ENCODE peak calls at places on chromosomes 1 and 21, in five cellular contexts. C is sigmoid colon, O is ascending aorta, J is HCT116, R is mammary epithelial cell. A is an unnamed sample.

GRCh38 chr1:162696286-162696862 is 64.1 kb downstream of the DDR2 start:
- DNase-seq in C (peak), O (peak), J (peak), R (peak), A (peak)

GRCh38 chr1:228150458-228151169 is 884 bp downstream of the GJC2 start:
- DNase-seq in C (peak), O (no peak), J (no peak), R (no peak), A (no peak)

GRCh38 chr1:234546890-234547788 is 62.8 kb downstream of the IRF2BP2 start:
- DNase-seq in C (peak), O (no peak), J (no peak), R (no peak), A (no peak)

GRCh38 chr1:202703191-202703590 is 7.1 kb downstream of the SYT2 start:
- DNase-seq in C (no peak), O (no peak), J (no peak), R (no peak), A (no peak)

GRCh38 chr21:45079351-45079750 is 5.0 kb downstream of the ADARB1 start:
- DNase-seq in C (peak), O (peak), J (no peak), R (no peak), A (no peak)

GRCh38 chr1:21319447-21320407 is 29.5 kb upstream of the ECE1 start:
- DNase-seq in C (peak), O (peak), J (no peak), R (no peak), A (no peak)

GRCh38 chr1:1000357-1001056 is 610 bp upstream of the HES4 start:
- DNase-seq in C (peak), O (peak), J (peak), R (peak), A (no peak)

GRCh38 chr21:35540950-35541632 is 492.0 kb upstream of the RUNX1 start:
- DNase-seq in C (no peak), O (no peak), J (no peak), R (no peak), A (no peak)

GRCh38 chr1:4468386-4468785 is 186.0 kb upstream of the AJAP1 start:
- DNase-seq in C (no peak), O (no peak), J (no peak), R (no peak), A (no peak)

GRCh38 chr1:171805395-171806115 is 24.1 kb downstream of the METTL13 start:
- DNase-seq in C (no peak), O (no peak), J (no peak), R (no peak), A (no peak)

GRCh38 chr21:25496825-25497482 is 110.3 kb downstream of the MRPL39 start:
- DNase-seq in C (no peak), O (no peak), J (no peak), R (no peak), A (no peak)

GRCh38 chr1:244971524-244972216 is 107.3 kb upstream of the HNRNPU start:
- DNase-seq in C (no peak), O (no peak), J (no peak), R (no peak), A (no peak)

GRCh38 chr21:33064623-33064996 is 5.3 kb upstream of the OLIG1 start:
- DNase-seq in C (no peak), O (no peak), J (no peak), R (no peak), A (no peak)

GRCh38 chr1:71054281-71054731 is 6.7 kb upstream of the PTGER3 start:
- DNase-seq in C (no peak), O (no peak), J (no peak), R (no peak), A (no peak)

DNA sequence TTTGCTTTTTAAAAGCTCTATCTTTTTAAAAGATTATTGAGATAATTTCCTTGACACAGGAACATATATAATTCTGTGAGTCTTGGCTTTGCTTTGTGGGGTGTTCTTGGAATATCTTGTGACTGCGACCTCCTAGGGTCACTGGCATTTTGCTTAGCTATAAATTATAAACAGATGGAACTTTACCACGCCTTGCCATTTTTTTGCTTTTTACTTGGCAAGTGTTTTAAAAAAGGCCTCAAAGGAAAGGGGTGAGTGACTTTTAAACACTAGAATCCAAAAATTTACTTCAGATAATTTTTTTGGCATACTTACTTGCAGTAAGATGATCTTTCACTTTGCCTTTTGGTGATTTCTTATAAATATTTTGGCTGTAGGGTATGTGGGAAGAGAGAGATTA is 43.7 kb downstream of the ALG6 start:
- DNase-seq in C (no peak), O (no peak), J (no peak), R (no peak), A (no peak)
- H3K27ac ChIP-seq in C (no peak), O (no peak), J (no peak), R (no peak), A (no peak)

GRCh38 chr1:210586785-210587184 is 258.1 kb downstream of the HHAT start:
- DNase-seq in C (no peak), O (no peak), J (no peak), R (no peak), A (no peak)
- H3K27ac ChIP-seq in C (peak), O (no peak), J (no peak), R (no peak), A (no peak)

GRCh38 chr21:43806017-43806710 is 16.8 kb downstream of the RRP1 start:
- DNase-seq in C (no peak), O (no peak), J (no peak), R (no peak), A (no peak)
- H3K27ac ChIP-seq in C (no peak), O (no peak), J (no peak), R (no peak), A (no peak)

DNA sequence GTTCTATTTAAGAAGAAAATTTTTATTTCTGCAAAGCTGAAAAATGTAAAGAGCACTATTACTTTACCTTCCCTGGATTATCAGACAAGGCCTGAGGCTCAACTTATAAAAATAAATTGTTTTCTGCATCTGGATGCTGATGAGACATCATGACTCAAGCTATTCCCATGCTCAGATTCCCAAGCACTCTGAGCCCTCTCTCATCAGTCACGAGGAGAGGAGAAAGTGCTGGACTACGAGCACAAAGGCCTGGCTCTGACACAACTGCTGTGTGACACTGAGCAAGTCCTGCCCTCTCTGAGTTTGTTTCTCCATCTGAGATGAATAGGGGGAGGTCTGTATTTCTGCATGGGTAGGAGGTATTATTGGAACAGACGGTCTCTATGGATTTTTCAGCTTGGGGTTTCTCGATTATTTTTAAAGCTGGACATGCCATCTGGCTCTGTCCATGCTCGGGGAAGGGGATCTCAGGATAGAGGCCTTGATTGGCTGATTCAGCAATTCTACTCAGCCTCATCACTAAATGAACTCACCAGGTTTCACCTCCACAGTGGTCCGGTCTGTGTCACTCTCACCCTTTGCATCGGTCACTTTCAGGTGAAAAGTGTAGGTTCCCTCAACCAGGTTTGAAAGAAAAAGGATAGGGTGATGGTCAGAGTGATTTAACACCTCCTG is 107.7 kb downstream of the KIAA0319L start:
- DNase-seq in C (no peak), O (no peak), J (no peak), R (peak), A (peak)
- H3K27ac ChIP-seq in C (no peak), O (no peak), J (no peak), R (peak), A (peak)

DNA sequence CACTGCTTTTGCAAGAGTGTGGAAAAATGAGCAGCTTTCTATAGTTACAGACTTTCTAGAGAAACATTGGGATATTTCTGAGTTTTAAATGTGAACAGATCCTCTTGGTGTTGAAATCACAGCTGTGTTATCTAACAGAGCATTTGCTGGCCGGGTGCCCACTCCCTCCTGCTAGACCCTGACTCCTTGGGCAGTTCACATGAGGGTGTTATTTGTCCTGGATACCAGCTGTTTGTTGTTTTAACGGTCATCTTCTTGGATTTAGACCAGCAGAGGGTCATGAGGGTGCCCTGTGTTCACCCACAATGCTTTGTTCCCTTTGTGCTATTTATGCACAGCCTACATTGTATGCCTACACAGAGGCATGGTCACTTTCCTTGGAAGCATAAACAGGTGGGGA is 67.1 kb downstream of the CENPF start:
- DNase-seq in C (peak), O (no peak), J (no peak), R (no peak), A (no peak)
- H3K27ac ChIP-seq in C (no peak), O (no peak), J (no peak), R (no peak), A (no peak)

DNA sequence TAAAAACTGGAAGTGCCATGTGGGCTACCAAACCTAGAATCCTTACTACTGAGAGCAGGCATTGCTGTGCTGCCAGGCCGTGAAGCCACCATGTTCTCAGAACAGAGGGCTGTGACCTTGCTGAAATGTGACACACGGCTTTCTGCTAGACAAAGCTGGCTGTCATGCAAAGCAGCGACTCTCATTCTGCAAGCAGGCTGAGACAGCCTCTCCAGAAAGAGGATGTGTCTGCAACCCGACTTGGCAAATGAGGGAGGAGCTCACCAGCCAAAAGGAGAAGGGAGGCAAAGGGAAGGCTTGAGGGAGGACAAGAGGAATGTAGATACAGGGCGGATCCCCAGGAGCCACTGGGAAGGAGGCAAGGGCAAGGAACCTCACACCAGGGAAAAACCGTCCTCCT is 85.7 kb upstream of the KRTAP19-8 start:
- DNase-seq in C (no peak), O (no peak), J (no peak), R (no peak), A (no peak)
- H3K27ac ChIP-seq in C (no peak), O (no peak), J (no peak), R (no peak), A (no peak)

GRCh38 chr1:206699626-206700025 is 14.9 kb downstream of the MAPKAPK2 start:
- DNase-seq in C (peak), O (no peak), J (no peak), R (no peak), A (no peak)
- H3K27ac ChIP-seq in C (peak), O (no peak), J (no peak), R (no peak), A (no peak)

DNA sequence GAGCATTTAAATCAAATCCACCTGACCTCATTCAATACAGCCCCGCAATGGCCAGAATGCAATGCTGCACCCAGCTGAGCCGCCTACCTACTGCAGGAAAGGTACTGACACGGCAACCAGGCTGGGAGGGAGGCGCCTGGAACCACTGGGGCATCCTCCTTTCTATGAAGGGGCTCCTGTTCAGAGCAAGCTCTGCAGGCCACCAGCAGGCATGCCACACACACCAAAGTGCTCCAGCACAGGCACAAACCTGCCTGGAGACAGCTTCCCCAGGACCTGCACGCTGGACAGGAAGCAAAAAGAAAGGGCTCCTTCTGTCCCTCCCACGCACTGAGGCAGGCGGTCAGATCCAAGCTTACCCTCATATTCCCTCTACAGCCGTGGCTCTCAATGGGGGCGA is 21.2 kb downstream of the CTNNBIP1 start:
- DNase-seq in C (no peak), O (no peak), J (no peak), R (peak), A (no peak)
- H3K27ac ChIP-seq in C (no peak), O (no peak), J (no peak), R (no peak), A (peak)

DNA sequence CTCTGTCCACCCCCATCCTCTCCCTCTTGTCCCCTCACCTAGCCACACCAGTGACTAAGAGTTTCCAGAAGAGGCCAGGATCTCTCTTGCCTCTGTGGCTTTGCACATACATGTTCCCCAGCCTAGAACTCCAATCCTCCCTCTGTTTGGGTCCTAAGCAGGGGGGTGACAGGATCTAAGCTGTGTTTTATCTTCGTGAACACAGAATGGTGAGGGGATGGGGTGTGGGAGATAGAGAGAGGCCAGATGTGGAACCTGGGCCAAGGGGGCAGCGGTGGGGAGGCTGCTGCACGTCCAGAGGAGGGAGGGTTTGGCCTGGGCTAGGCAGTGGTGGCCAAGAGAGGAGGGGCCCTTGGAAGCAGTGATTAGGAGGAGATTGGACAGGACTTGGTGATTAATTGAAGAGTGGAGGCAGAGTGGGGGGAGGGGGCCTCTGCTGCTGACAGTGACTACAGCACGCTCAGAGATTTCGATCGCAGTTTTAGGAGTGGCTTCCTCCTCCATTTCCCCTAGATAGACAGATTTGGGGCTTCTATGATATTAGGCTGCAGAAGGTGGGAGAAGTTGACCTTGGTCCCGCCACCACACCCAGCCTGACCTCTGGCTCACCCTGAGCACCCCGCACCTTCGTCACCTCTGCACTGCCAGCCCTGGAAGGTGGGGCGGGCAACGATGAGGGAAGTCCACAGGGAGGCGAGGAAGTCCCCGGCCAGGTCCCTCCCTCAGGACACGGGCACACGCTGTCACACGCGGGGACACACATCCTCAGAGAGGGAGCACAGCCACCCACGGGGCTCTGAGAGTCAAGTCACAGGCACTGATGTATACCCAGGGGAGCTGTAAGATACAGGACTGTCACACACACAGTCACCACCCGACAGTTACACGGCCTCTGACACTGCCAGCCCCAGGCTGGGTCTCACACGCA is 17.3 kb upstream of the ADGRB2 start:
- DNase-seq in C (no peak), O (no peak), J (no peak), R (no peak), A (no peak)
- H3K27ac ChIP-seq in C (no peak), O (no peak), J (no peak), R (no peak), A (no peak)

GRCh38 chr1:233549404-233549803 is 64.5 kb upstream of the KCNK1 start:
- DNase-seq in C (no peak), O (no peak), J (no peak), R (no peak), A (no peak)

GRCh38 chr1:233540788-233541187 is 73.1 kb upstream of the KCNK1 start:
- DNase-seq in C (no peak), O (no peak), J (no peak), R (no peak), A (no peak)

GRCh38 chr1:233544304-233544703 is 69.6 kb upstream of the KCNK1 start:
- DNase-seq in C (no peak), O (no peak), J (no peak), R (peak), A (no peak)

GRCh38 chr1:233547726-233548125 is 66.2 kb upstream of the KCNK1 start:
- DNase-seq in C (no peak), O (no peak), J (no peak), R (no peak), A (no peak)

GRCh38 chr1:233543338-233544255 is 70.3 kb upstream of the KCNK1 start:
- DNase-seq in C (no peak), O (no peak), J (peak), R (peak), A (peak)
- H3K27ac ChIP-seq in C (no peak), O (no peak), J (no peak), R (peak), A (peak)

A was measured in epithelial cell of prostate.